ENCODE peak calls at places on chromosomes 13 and 19, in six cellular contexts. F is thyroid gland, V is uterus, X is EH, Q is AG09319, N is prostate gland. Y is an unnamed sample.

GRCh38 chr13:80255946-80256345 is 85.0 kb downstream of the SPRY2 start:
- DNase-seq in F (no peak), N (no peak), X (no peak), V (no peak), Q (no peak), Y (no peak)

GRCh38 chr19:13024958-13025653 is 29.8 kb downstream of the NFIX start:
- DNase-seq in F (peak; percentile 76), N (no peak), V (no peak), Q (no peak), X (peak; percentile 47), Y (no peak)

GRCh38 chr19:16143399-16144215 is at the start of gene HSH2D:
- DNase-seq in N (peak; percentile 71), V (no peak), Q (no peak), F (peak; percentile 79), X (no peak), Y (no peak)

GRCh38 chr19:21028969-21029268 is 8.5 kb downstream of the ZNF430 start:
- DNase-seq in N (no peak), F (no peak), X (no peak), Q (no peak), V (no peak), Y (no peak)

GRCh38 chr19:55479045-55479444 is 2.6 kb downstream of the ZNF628 start:
- DNase-seq in F (no peak), N (no peak), V (no peak), Q (no peak), X (no peak), Y (no peak)

GRCh38 chr19:31285744-31286143 is 63.5 kb downstream of the TSHZ3 start:
- DNase-seq in V (peak; percentile 42), N (no peak), X (peak; percentile 51), Q (no peak), F (no peak), Y (no peak)

GRCh38 chr13:69565334-69565733 is 542.3 kb upstream of the ATXN8OS start:
- DNase-seq in Q (no peak), N (no peak), V (no peak), F (no peak), X (peak; percentile 6), Y (peak; percentile 0)

GRCh38 chr19:1123885-1124677 is 20.3 kb downstream of the GPX4 start:
- DNase-seq in X (no peak), F (no peak), Q (no peak), V (no peak), N (no peak), Y (no peak)

GRCh38 chr19:46218160-46218559 is 11.4 kb upstream of the IGFL1 start:
- DNase-seq in X (peak; percentile 46), Q (no peak), F (peak; percentile 34), N (no peak), V (no peak), Y (no peak)

GRCh38 chr13:20461860-20462532 is 63.7 kb downstream of the CRYL1 start:
- DNase-seq in V (peak; percentile 43), Q (no peak), N (no peak), F (no peak), X (peak; percentile 62), Y (no peak)

GRCh38 chr13:23752111-23753001 is 136.8 kb downstream of the MIPEP start:
- DNase-seq in Q (no peak), N (no peak), X (peak; percentile 16), F (no peak), V (no peak), Y (no peak)

GRCh38 chr19:6484251-6484650 is 2.7 kb upstream of the DENND1C start:
- DNase-seq in N (no peak), V (no peak), F (no peak), Q (no peak), X (no peak), Y (no peak)

GRCh38 chr19:3100331-3100730 is 6.2 kb downstream of the GNA11 start:
- DNase-seq in Q (no peak), F (no peak), X (no peak), V (no peak), N (no peak), Y (no peak)

Y was measured in HFFc6.